ENCODE peak calls at places on chromosomes 4 and X, in seven cellular contexts. A is A172; T is pons; X is left kidney; W is activated T-cell treated with anti-CD3 and anti-CD28 coated beads, Interleukin-2, amount 50 U/mL, for 1 hour; Y is activated T-helper 1 cell treated with anti-CD3 and anti-CD28 coated beads, Interleukin-2, amount 50 U/mL, for 16 hours; H is ovary. L is an unnamed sample.

GRCh38 chr4:76703123-76703490 is 194.8 kb downstream of the SOWAHB start:
- DNase-seq in A (peak; percentile 22), T (no peak), X (no peak), W (no peak), Y (no peak), H (no peak), L (no peak)

GRCh38 chr4:86556791-86557415 is 37.2 kb upstream of the PTPN13 start:
- DNase-seq in A (peak; percentile 35), T (no peak), X (peak; percentile 36), W (no peak), Y (no peak), H (no peak), L (peak; percentile 54)

GRCh38 chr4:56613101-56613862 is 67.8 kb downstream of the HOPX start:
- DNase-seq in A (peak; percentile 62), T (no peak), X (peak; percentile 24), W (no peak), Y (no peak), H (no peak), L (peak; percentile 79)

GRCh38 chr4:4356106-4357041 is 30.5 kb upstream of the NSG1 start:
- DNase-seq in A (no peak), T (no peak), X (peak; percentile 79), W (no peak), Y (no peak), H (peak; percentile 85), L (no peak)

GRCh38 chr4:156778606-156779005 is 193.0 kb downstream of the PDGFC start:
- DNase-seq in A (peak; percentile 28), T (no peak), X (peak; percentile 19), W (no peak), Y (no peak), H (no peak), L (peak; percentile 39)

GRCh38 chrX:20217279-20217678 is 49.4 kb downstream of the RPS6KA3 start:
- DNase-seq in A (peak; percentile 69), T (no peak), X (no peak), W (no peak), Y (no peak), H (no peak), L (no peak)

GRCh38 chrX:17987783-17988182 is 126.7 kb upstream of the RAI2 start:
- DNase-seq in A (no peak), T (no peak), X (peak; percentile 28), W (no peak), Y (no peak), H (no peak), L (no peak)

GRCh38 chr4:38523524-38524448 is 140.2 kb upstream of the KLF3 start:
- DNase-seq in A (no peak), T (peak; percentile 65), X (no peak), W (peak; percentile 22), Y (no peak), H (no peak), L (no peak)

GRCh38 chr4:184166736-184167135 is 50.9 kb downstream of the ENPP6 start:
- DNase-seq in A (no peak), T (no peak), X (no peak), W (no peak), Y (no peak), H (no peak), L (no peak)

GRCh38 chr4:127069675-127070074 is 563.1 kb upstream of the INTU start:
- DNase-seq in A (no peak), T (no peak), X (no peak), W (no peak), Y (no peak), H (no peak), L (no peak)

GRCh38 chrX:21963736-21964135 is 23.2 kb downstream of the SMS start:
- DNase-seq in A (no peak), T (no peak), X (no peak), W (no peak), Y (no peak), H (no peak), L (no peak)

GRCh38 chr4:188620608-188621007 is 481.4 kb downstream of the TRIML1 start:
- DNase-seq in A (no peak), T (no peak), X (no peak), W (no peak), Y (no peak), H (no peak), L (no peak)

GRCh38 chr4:155673453-155673979 is 6.9 kb downstream of the GUCY1A1 start:
- DNase-seq in A (no peak), T (no peak), X (no peak), W (no peak), Y (no peak), H (no peak), L (no peak)

GRCh38 chr4:48913346-48913745 is 6.8 kb upstream of the OCIAD2 start:
- DNase-seq in A (peak; percentile 97), T (peak; percentile 34), X (no peak), W (no peak), Y (no peak), H (no peak), L (peak; percentile 79)

GRCh38 chr4:76585897-76586360 is 150.9 kb downstream of the SHROOM3 start:
- DNase-seq in A (peak; percentile 46), T (peak; percentile 21), X (peak; percentile 95), W (peak; percentile 18), Y (no peak), H (peak; percentile 43), L (peak; percentile 87)

GRCh38 chr4:183172881-183173280 is 73.8 kb downstream of the WWC2 start:
- DNase-seq in A (no peak), T (no peak), X (no peak), W (no peak), Y (no peak), H (no peak), L (no peak)

GRCh38 chrX:113929004-113929403 is 654.9 kb upstream of the HTR2C start:
- DNase-seq in A (peak; percentile 6), T (peak; percentile 18), X (peak; percentile 54), W (no peak), Y (no peak), H (no peak), L (peak; percentile 4)

GRCh38 chr4:86916392-86916791 is 18.4 kb upstream of the AFF1 start:
- DNase-seq in A (no peak), T (no peak), X (no peak), W (no peak), Y (no peak), H (no peak), L (no peak)

GRCh38 chr4:143186202-143186601 is 1.5 kb downstream of the USP38 start:
- DNase-seq in A (no peak), T (peak; percentile 38), X (peak; percentile 6), W (no peak), Y (no peak), H (no peak), L (no peak)

L was measured in Caki2.